ENCODE peak calls at places on chromosomes 13 and 19, in eight cellular contexts. P is stimulated activated effector memory CD8-positive, alpha-beta T cell treated with anti-CD3 and anti-CD28 coated beads, Interleukin-12 subunit alpha, Interleukin-12 subunit beta, amount 100 ng/mL, for 72 hours; X is NCI-H1417 treated with DMSO at 0.1 percent for 48 hours; J is iPS-NIHi11; V is ureter; D is fibroblast of the conjunctiva; U is gastrocnemius medialis; L is mucosa of gallbladder. W is an unnamed sample.

GRCh38 chr13:80830431-80830830 is 489.5 kb upstream of the SPRY2 start:
- DNase-seq in P (no peak), X (no peak), J (no peak), V (no peak), D (no peak), U (no peak), L (no peak), W (no peak)

GRCh38 chr13:73989244-73989843 is 144.9 kb downstream of the KLF12 start:
- DNase-seq in P (no peak), X (no peak), J (no peak), V (no peak), D (no peak), U (no peak), L (no peak), W (peak; percentile 16)

GRCh38 chr19:47509973-47510372 is 4.9 kb downstream of the NAPA start:
- DNase-seq in P (no peak), X (no peak), J (no peak), V (peak; percentile 79), D (no peak), U (peak; percentile 76), L (peak; percentile 41), W (no peak)

GRCh38 chr13:48400820-48401219 is 12.1 kb downstream of the LPAR6 start:
- DNase-seq in P (no peak), X (no peak), J (no peak), V (no peak), D (peak; percentile 84), U (no peak), L (no peak), W (no peak)

GRCh38 chr13:19781526-19781925 is 1.2 kb downstream of the PSPC1 start:
- DNase-seq in P (no peak), X (no peak), J (no peak), V (peak; percentile 27), D (no peak), U (no peak), L (no peak), W (no peak)

GRCh38 chr13:110830331-110830730 is 84.5 kb downstream of the ANKRD10 start:
- DNase-seq in P (no peak), X (no peak), J (no peak), V (peak; percentile 25), D (no peak), U (no peak), L (no peak), W (no peak)

GRCh38 chr13:21603531-21604448 is at the start of gene MICU2:
- DNase-seq in P (peak; percentile 95), X (peak; percentile 41), J (peak; percentile 92), V (peak; percentile 95), D (peak; percentile 83), U (peak; percentile 86), L (peak; percentile 95), W (peak; percentile 97)

GRCh38 chr19:13244920-13245319 is 94.7 kb downstream of the IER2 start:
- DNase-seq in P (no peak), X (no peak), J (no peak), V (no peak), D (no peak), U (no peak), L (no peak), W (no peak)